ENCODE peak calls at places on chromosomes 4 and X, in six cellular contexts. B is H9, E is cardiac muscle cell, L is nephron progenitor cell, H is lower leg skin, I is WTC11. C is an unnamed sample.
A peak's percentile ranks its signal among the peaks of the same experiment; 100 is the strongest.

GRCh38 chrX:34655496-34656258 is 1.4 kb downstream of the TMEM47 start:
- DNase-seq in B (no peak), E (peak; percentile 39), L (peak; percentile 15), H (no peak), I (no peak), C (no peak)

GRCh38 chr4:82718067-82718935 is 80.3 kb downstream of the SCD5 start:
- DNase-seq in B (no peak), E (peak; percentile 84), L (no peak), H (peak; percentile 53), I (no peak), C (no peak)

GRCh38 chrX:20382518-20383291 is 116.0 kb upstream of the RPS6KA3 start:
- DNase-seq in B (no peak), E (no peak), L (no peak), H (no peak), I (no peak), C (no peak)

GRCh38 chr4:129231907-129232626 is 136.1 kb downstream of the C4orf33 start:
- DNase-seq in B (no peak), E (no peak), L (no peak), H (no peak), I (no peak), C (no peak)

GRCh38 chrX:120457766-120458180 is 11.3 kb downstream of the LAMP2 start:
- DNase-seq in B (no peak), E (peak; percentile 81), L (no peak), H (no peak), I (no peak), C (no peak)

GRCh38 chr4:24924309-24924781 is 11.5 kb upstream of the CCDC149 start:
- DNase-seq in B (no peak), E (peak; percentile 96), L (no peak), H (no peak), I (no peak), C (no peak)

GRCh38 chr4:110104661-110105060 is 93.8 kb downstream of the ELOVL6 start:
- DNase-seq in B (no peak), E (no peak), L (no peak), H (no peak), I (no peak), C (no peak)

GRCh38 chr4:182189107-182189878 is 53.9 kb upstream of the TENM3 start:
- DNase-seq in B (no peak), E (peak; percentile 81), L (peak; percentile 38), H (no peak), I (no peak), C (no peak)

GRCh38 chr4:51942833-51943215 is 77.3 kb downstream of the LRRC66 start:
- DNase-seq in B (no peak), E (no peak), L (no peak), H (no peak), I (no peak), C (no peak)

GRCh38 chr4:110982486-110982885 is 359.6 kb upstream of the PITX2 start:
- DNase-seq in B (no peak), E (no peak), L (no peak), H (no peak), I (no peak), C (no peak)

GRCh38 chrX:1554469-1555210 is 17.7 kb upstream of the P2RY8 start:
- DNase-seq in B (no peak), E (no peak), L (no peak), H (no peak), I (no peak), C (no peak)

GRCh38 chrX:51395807-51396728 is 63.4 kb downstream of the NUDT10 start:
- DNase-seq in B (peak; percentile 47), E (peak; percentile 13), L (no peak), H (no peak), I (peak; percentile 40), C (peak; percentile 58)

GRCh38 chr4:146033149-146033548 is 94.5 kb upstream of the ZNF827 start:
- DNase-seq in B (peak; percentile 51), E (no peak), L (no peak), H (no peak), I (peak; percentile 17), C (no peak)

GRCh38 chrX:15853586-15854079 is 980 bp downstream of the AP1S2 start:
- DNase-seq in B (no peak), E (peak; percentile 4), L (peak; percentile 8), H (no peak), I (no peak), C (no peak)

GRCh38 chr4:38667005-38667771 is 3.2 kb downstream of the KLF3 start:
- DNase-seq in B (peak; percentile 93), E (peak; percentile 99), L (peak; percentile 53), H (peak; percentile 93), I (peak; percentile 65), C (peak; percentile 67)

GRCh38 chr4:156638332-156638731 is 333.3 kb downstream of the PDGFC start:
- DNase-seq in B (no peak), E (peak; percentile 70), L (no peak), H (no peak), I (no peak), C (no peak)

GRCh38 chr4:153296424-153296823 is 48.1 kb upstream of the MND1 start:
- DNase-seq in B (no peak), E (peak; percentile 35), L (peak; percentile 9), H (peak; percentile 29), I (peak; percentile 17), C (no peak)

GRCh38 chrX:82092307-82092706 is 890.4 kb downstream of the SH3BGRL start:
- DNase-seq in B (no peak), E (no peak), L (no peak), H (no peak), I (no peak), C (no peak)

GRCh38 chr4:51930557-51930956 is 87.6 kb downstream of the DCUN1D4 start:
- DNase-seq in B (no peak), E (peak; percentile 24), L (no peak), H (no peak), I (no peak), C (no peak)

GRCh38 chr4:137509855-137510282 is 22.4 kb downstream of the PCDH18 start:
- DNase-seq in B (no peak), E (peak; percentile 54), L (no peak), H (no peak), I (no peak), C (no peak)

GRCh38 chrX:71111851-71112468 is 583 bp upstream of the IL2RG start:
- DNase-seq in B (no peak), E (no peak), L (no peak), H (no peak), I (no peak), C (no peak)

GRCh38 chr4:104986306-104986705 is 160.4 kb upstream of the TET2 start:
- DNase-seq in B (no peak), E (no peak), L (no peak), H (no peak), I (no peak), C (no peak)

GRCh38 chr4:153465583-153465921 is 608 bp upstream of the TMEM131L start:
- DNase-seq in B (no peak), E (peak; percentile 67), L (peak; percentile 45), H (peak; percentile 31), I (peak; percentile 41), C (peak; percentile 69)

GRCh38 chr4:113958766-113959540 is 20.5 kb downstream of the ARSJ start:
- DNase-seq in B (no peak), E (peak; percentile 90), L (no peak), H (no peak), I (no peak), C (no peak)

GRCh38 chr4:146072381-146072780 is 103.1 kb upstream of the LSM6 start:
- DNase-seq in B (no peak), E (peak; percentile 27), L (no peak), H (no peak), I (no peak), C (no peak)

DNA sequence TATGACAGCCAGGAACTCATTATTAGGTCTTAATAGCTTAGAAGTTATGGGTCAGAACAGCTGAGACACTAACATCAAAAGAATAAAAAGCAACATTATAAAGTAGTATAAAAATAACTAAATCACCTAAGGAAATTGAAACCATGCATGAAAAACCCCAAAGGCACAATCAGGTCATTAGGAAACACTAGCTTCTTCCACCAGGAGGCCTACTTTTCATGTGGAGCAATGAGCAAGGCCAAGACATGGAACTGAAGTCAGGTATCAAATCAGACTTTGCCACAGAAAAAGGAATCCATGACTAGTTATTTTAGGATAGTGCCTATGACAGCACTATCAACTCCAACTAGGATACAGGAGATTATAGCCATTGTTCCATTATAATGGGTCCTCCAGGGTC is 7.9 kb downstream of the HUWE1 start:
- DNase-seq in B (no peak), E (peak; percentile 15), L (no peak), H (no peak), I (no peak), C (no peak)
- TF ChIP-seq CTCF in B (peak; percentile 41), E (peak; percentile 18), L (no peak), H (no peak), I (no peak), C (no peak)

GRCh38 chrX:28177202-28177601 is 196.0 kb upstream of the DCAF8L1 start:
- DNase-seq in B (peak; percentile 73), E (no peak), L (no peak), H (no peak), I (peak; percentile 58), C (peak; percentile 33)
- TF ChIP-seq CTCF in B (peak; percentile 91), E (peak; percentile 18), L (peak; percentile 50), H (no peak), I (peak; percentile 57), C (peak; percentile 60)

GRCh38 chrX:54435121-54435520 is 5.1 kb upstream of the TSR2 start:
- DNase-seq in B (no peak), E (no peak), L (no peak), H (no peak), I (no peak), C (no peak)

GRCh38 chrX:54446084-54446483 is 5.9 kb downstream of the TSR2 start:
- DNase-seq in B (peak; percentile 82), E (no peak), L (no peak), H (no peak), I (peak; percentile 21), C (no peak)

GRCh38 chrX:54444752-54445151 is 4.5 kb downstream of the TSR2 start:
- DNase-seq in B (no peak), E (no peak), L (no peak), H (no peak), I (no peak), C (no peak)

GRCh38 chrX:54442790-54443189 is 2.6 kb downstream of the TSR2 start:
- DNase-seq in B (no peak), E (no peak), L (no peak), H (no peak), I (no peak), C (no peak)

GRCh38 chrX:54439967-54440871 is at the start of gene TSR2:
- DNase-seq in B (peak; percentile 83), E (peak; percentile 90), L (peak; percentile 76), H (peak; percentile 75), I (peak; percentile 73), C (peak; percentile 71)
- TF ChIP-seq CTCF in B (no peak), E (peak; percentile 40), L (no peak), H (no peak), I (no peak), C (no peak)

DNA sequence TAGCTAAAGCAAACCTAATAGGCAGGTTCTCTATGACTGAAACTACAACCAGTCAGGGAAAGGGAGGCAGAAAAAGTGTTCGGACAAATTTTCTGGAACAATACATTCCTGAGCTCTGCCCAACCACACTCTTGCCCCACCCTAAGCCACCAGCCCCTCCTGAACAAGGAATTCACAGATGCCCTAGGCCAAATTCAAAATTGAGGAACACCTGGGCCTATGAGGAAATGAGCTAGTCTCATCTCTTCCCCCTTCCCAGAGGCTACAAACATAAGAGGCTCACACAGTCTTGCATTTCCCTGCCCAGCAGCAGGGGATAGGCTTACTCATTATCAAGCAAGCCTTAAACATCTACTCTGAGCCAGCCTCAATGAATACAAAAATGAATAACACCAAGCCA is 284.7 kb downstream of the ZNF674 start:
- DNase-seq in B (no peak), E (no peak), L (no peak), H (no peak), I (no peak), C (no peak)
- TF ChIP-seq CTCF in B (no peak), E (no peak), L (no peak), H (no peak), I (no peak), C (no peak)

GRCh38 chr4:170623899-170624298 is 534.1 kb upstream of the AADAT start:
- DNase-seq in B (no peak), E (no peak), L (no peak), H (no peak), I (no peak), C (no peak)
- TF ChIP-seq CTCF in B (peak; percentile 49), E (no peak), L (no peak), H (no peak), I (no peak), C (no peak)